ENCODE peak calls at places on chromosomes 13 and 19, in seven cellular contexts. Q is T-helper 1 cell; P is GM13977; Y is CD4-positive, alpha-beta T cell; W is GM20000; S is NCI-H2029; M is NK-92 treated with Interleukin-12 subunit alpha and Interleukin-12 subunit beta, amount 100 ng/mL, for 24 hours. L is an unnamed sample.
A peak's percentile ranks its signal among the peaks of the same experiment; 100 is the strongest.

GRCh38 chr19:1161716-1162115 is 12.4 kb downstream of the SBNO2 start:
- DNase-seq in Q (no peak), P (no peak), Y (no peak), W (no peak), S (peak; percentile 82), M (no peak), L (no peak)

GRCh38 chr19:11152318-11153062 is 3.1 kb downstream of the SPC24 start:
- DNase-seq in Q (no peak), P (no peak), Y (no peak), W (no peak), S (no peak), M (no peak), L (no peak)

GRCh38 chr19:10289167-10289835 is 451 bp upstream of the ICAM5 start:
- DNase-seq in Q (peak; percentile 53), P (peak; percentile 75), Y (peak; percentile 56), W (peak; percentile 68), S (no peak), M (peak; percentile 52), L (peak; percentile 83)

GRCh38 chr19:47075941-47076340 is 27.5 kb upstream of the TMEM160 start:
- DNase-seq in Q (no peak), P (no peak), Y (no peak), W (no peak), S (no peak), M (no peak), L (no peak)

GRCh38 chr19:41530761-41531301 is 45.1 kb upstream of the CEACAM21 start:
- DNase-seq in Q (no peak), P (no peak), Y (no peak), W (no peak), S (no peak), M (no peak), L (no peak)

GRCh38 chr19:10858204-10858828 is 10.1 kb downstream of the C19orf38 start:
- DNase-seq in Q (no peak), P (peak; percentile 45), Y (no peak), W (peak; percentile 48), S (no peak), M (no peak), L (no peak)

GRCh38 chr13:95300625-95301134 is 571 bp downstream of the ABCC4 start:
- DNase-seq in Q (peak; percentile 19), P (peak; percentile 83), Y (no peak), W (peak; percentile 83), S (no peak), M (peak; percentile 34), L (peak; percentile 46)

GRCh38 chr19:54429545-54430227 is 14.4 kb downstream of the TTYH1 start:
- DNase-seq in Q (no peak), P (no peak), Y (no peak), W (no peak), S (no peak), M (no peak), L (no peak)

GRCh38 chr19:13339869-13340268 is 166.4 kb downstream of the CACNA1A start:
- DNase-seq in Q (no peak), P (no peak), Y (no peak), W (no peak), S (no peak), M (no peak), L (no peak)

GRCh38 chr19:8500158-8500557 is 2.3 kb downstream of the PRAM1 start:
- DNase-seq in Q (no peak), P (no peak), Y (no peak), W (no peak), S (no peak), M (no peak), L (no peak)

GRCh38 chr19:6092329-6093286 is 17.7 kb downstream of the RFX2 start:
- DNase-seq in Q (no peak), P (no peak), Y (no peak), W (no peak), S (peak; percentile 41), M (no peak), L (no peak)

GRCh38 chr19:18899624-18900560 is 3.9 kb upstream of the CERS1 start:
- DNase-seq in Q (no peak), P (no peak), Y (no peak), W (no peak), S (no peak), M (no peak), L (no peak)

GRCh38 chr19:55528030-55528801 is 8.7 kb downstream of the SBK2 start:
- DNase-seq in Q (no peak), P (no peak), Y (no peak), W (no peak), S (peak; percentile 21), M (no peak), L (no peak)

GRCh38 chr13:67355791-67356190 is 125.7 kb upstream of the PCDH9 start:
- DNase-seq in Q (no peak), P (no peak), Y (no peak), W (no peak), S (no peak), M (no peak), L (no peak)

GRCh38 chr19:56654151-56654550 is 11.2 kb downstream of the SMIM17 start:
- DNase-seq in Q (no peak), P (no peak), Y (no peak), W (no peak), S (no peak), M (no peak), L (no peak)

GRCh38 chr19:47074621-47075020 is 26.2 kb upstream of the TMEM160 start:
- DNase-seq in Q (no peak), P (no peak), Y (no peak), W (no peak), S (no peak), M (no peak), L (no peak)

GRCh38 chr13:31200636-31200970 is 828 bp downstream of the B3GLCT start:
- DNase-seq in Q (peak; percentile 31), P (peak; percentile 52), Y (peak; percentile 27), W (no peak), S (no peak), M (no peak), L (peak; percentile 18)

GRCh38 chr13:44899967-44900366 is 89.3 kb downstream of the NUFIP1 start:
- DNase-seq in Q (no peak), P (no peak), Y (no peak), W (no peak), S (peak; percentile 59), M (no peak), L (no peak)

GRCh38 chr13:109297628-109298027 is 488.8 kb downstream of the IRS2 start:
- DNase-seq in Q (no peak), P (no peak), Y (no peak), W (no peak), S (no peak), M (no peak), L (no peak)

GRCh38 chr13:25732146-25732865 is 319.5 kb downstream of the SHISA2 start:
- DNase-seq in Q (no peak), P (no peak), Y (no peak), W (no peak), S (no peak), M (no peak), L (no peak)

GRCh38 chr19:40907968-40908735 is 26.1 kb upstream of the CYP2A7 start:
- DNase-seq in Q (peak; percentile 46), P (no peak), Y (peak; percentile 17), W (no peak), S (no peak), M (peak; percentile 36), L (no peak)

GRCh38 chr19:53908106-53908932 is 759 bp upstream of the CACNG7 start:
- DNase-seq in Q (peak; percentile 24), P (peak; percentile 84), Y (no peak), W (peak; percentile 75), S (no peak), M (no peak), L (no peak)

GRCh38 chr13:47420568-47420967 is 523.7 kb upstream of the HTR2A start:
- DNase-seq in Q (no peak), P (no peak), Y (no peak), W (no peak), S (no peak), M (no peak), L (no peak)

GRCh38 chr13:40480012-40480914 is 186.2 kb downstream of the FOXO1 start:
- DNase-seq in Q (no peak), P (no peak), Y (no peak), W (no peak), S (no peak), M (no peak), L (no peak)

GRCh38 chr13:70171151-70171550 is 62.9 kb upstream of the KLHL1 start:
- DNase-seq in Q (no peak), P (no peak), Y (no peak), W (no peak), S (no peak), M (no peak), L (no peak)

GRCh38 chr13:47136659-47136975 is 239.8 kb upstream of the HTR2A start:
- DNase-seq in Q (no peak), P (no peak), Y (no peak), W (no peak), S (no peak), M (no peak), L (no peak)

L was measured in MM.1S.